ENCODE peak calls at places on chromosomes 7 and 10, in four cellular contexts. One of them, this sample, is unnamed.

GRCh38 chr10:15278786-15279185 is 92.3 kb downstream of the FAM171A1 start:
- DNase-seq in D341Med: no peak
- DNase-seq in progenitor cell of endocrine pancreas: no peak
- DNase-seq in T follicular helper cell: no peak
- DNase-seq in this sample: no peak

GRCh38 chr10:110944997-110945396 is 25.6 kb downstream of the SHOC2 start:
- DNase-seq in D341Med: no peak
- DNase-seq in progenitor cell of endocrine pancreas: no peak
- DNase-seq in T follicular helper cell: no peak
- DNase-seq in this sample: no peak

GRCh38 chr10:68876919-68877250 is 24.2 kb upstream of the DDX50 start:
- DNase-seq in D341Med: no peak
- DNase-seq in progenitor cell of endocrine pancreas: no peak
- DNase-seq in T follicular helper cell: no peak
- DNase-seq in this sample: no peak

GRCh38 chr7:99029481-99030144 is 114.3 kb downstream of the SMURF1 start:
- DNase-seq in D341Med: no peak
- DNase-seq in progenitor cell of endocrine pancreas: no peak
- DNase-seq in T follicular helper cell: no peak
- DNase-seq in this sample: no peak

GRCh38 chr7:156438011-156438410 is 202.6 kb upstream of the RNF32 start:
- DNase-seq in D341Med: no peak
- DNase-seq in progenitor cell of endocrine pancreas: no peak
- DNase-seq in T follicular helper cell: no peak
- DNase-seq in this sample: no peak

GRCh38 chr10:115093286-115093775 is at the start of gene ATRNL1:
- DNase-seq in D341Med: peak; percentile 68
- DNase-seq in progenitor cell of endocrine pancreas: peak; percentile 42
- DNase-seq in T follicular helper cell: no peak
- DNase-seq in this sample: no peak

GRCh38 chr10:76007206-76007605 is 575.8 kb downstream of the LRMDA start:
- DNase-seq in D341Med: no peak
- DNase-seq in progenitor cell of endocrine pancreas: no peak
- DNase-seq in T follicular helper cell: no peak
- DNase-seq in this sample: no peak

GRCh38 chr10:5589963-5590511 is 65.3 kb downstream of the CALML3 start:
- DNase-seq in D341Med: no peak
- DNase-seq in progenitor cell of endocrine pancreas: no peak
- DNase-seq in T follicular helper cell: no peak
- DNase-seq in this sample: no peak

GRCh38 chr10:2985729-2986232 is 81.6 kb upstream of the PFKP start:
- DNase-seq in D341Med: no peak
- DNase-seq in progenitor cell of endocrine pancreas: no peak
- DNase-seq in T follicular helper cell: no peak
- DNase-seq in this sample: no peak

GRCh38 chr7:135174941-135175340 is 4.4 kb upstream of the CYREN start:
- DNase-seq in D341Med: no peak
- DNase-seq in progenitor cell of endocrine pancreas: no peak
- DNase-seq in T follicular helper cell: no peak
- DNase-seq in this sample: no peak

GRCh38 chr10:132136689-132137088 is 50.1 kb upstream of the DPYSL4 start:
- DNase-seq in D341Med: no peak
- DNase-seq in progenitor cell of endocrine pancreas: no peak
- DNase-seq in T follicular helper cell: no peak
- DNase-seq in this sample: no peak

GRCh38 chr10:20489961-20490360 is 407.1 kb downstream of the NEBL start:
- DNase-seq in D341Med: no peak
- DNase-seq in progenitor cell of endocrine pancreas: no peak
- DNase-seq in T follicular helper cell: no peak
- DNase-seq in this sample: no peak

GRCh38 chr10:5959581-5960069 is 17.7 kb downstream of the IL15RA start:
- DNase-seq in D341Med: no peak
- DNase-seq in progenitor cell of endocrine pancreas: no peak
- DNase-seq in T follicular helper cell: no peak
- DNase-seq in this sample: no peak

GRCh38 chr7:81004098-81004497 is 85.2 kb upstream of the SEMA3C start:
- DNase-seq in D341Med: no peak
- DNase-seq in progenitor cell of endocrine pancreas: no peak
- DNase-seq in T follicular helper cell: no peak
- DNase-seq in this sample: no peak

GRCh38 chr10:71729023-71729649 is 9.6 kb upstream of the C10orf105 start:
- DNase-seq in D341Med: no peak
- DNase-seq in progenitor cell of endocrine pancreas: no peak
- DNase-seq in T follicular helper cell: no peak
- DNase-seq in this sample: no peak

GRCh38 chr7:17552952-17553351 is 254.5 kb downstream of the AHR start:
- DNase-seq in D341Med: no peak
- DNase-seq in progenitor cell of endocrine pancreas: no peak
- DNase-seq in T follicular helper cell: no peak
- DNase-seq in this sample: no peak

GRCh38 chr7:73721237-73721848 is 1.9 kb upstream of the STX1A start:
- DNase-seq in D341Med: no peak
- DNase-seq in progenitor cell of endocrine pancreas: no peak
- DNase-seq in T follicular helper cell: no peak
- DNase-seq in this sample: no peak

GRCh38 chr7:44057849-44058758 is 7.3 kb downstream of the PGAM2 start:
- DNase-seq in D341Med: no peak
- DNase-seq in progenitor cell of endocrine pancreas: no peak
- DNase-seq in T follicular helper cell: no peak
- DNase-seq in this sample: no peak

GRCh38 chr7:104891949-104892348 is 122.1 kb upstream of the KMT2E start:
- DNase-seq in D341Med: no peak
- DNase-seq in progenitor cell of endocrine pancreas: no peak
- DNase-seq in T follicular helper cell: no peak
- DNase-seq in this sample: no peak

GRCh38 chr10:88804083-88804812 is 1.7 kb downstream of the LIPM start:
- DNase-seq in D341Med: no peak
- DNase-seq in progenitor cell of endocrine pancreas: no peak
- DNase-seq in T follicular helper cell: no peak
- DNase-seq in this sample: no peak

GRCh38 chr7:20403356-20403755 is 72.7 kb downstream of the ITGB8 start:
- DNase-seq in D341Med: peak; percentile 53
- DNase-seq in progenitor cell of endocrine pancreas: no peak
- DNase-seq in T follicular helper cell: no peak
- DNase-seq in this sample: no peak

GRCh38 chr7:5448378-5449042 is 24.9 kb upstream of the TNRC18 start:
- DNase-seq in D341Med: no peak
- DNase-seq in progenitor cell of endocrine pancreas: no peak
- DNase-seq in T follicular helper cell: no peak
- DNase-seq in this sample: no peak